ENCODE peak calls at places on chromosomes 16 and 17, in eight cellular contexts. N is T-helper 2 cell; X is AG08395; B is DMS53; M is ELR; E is activated CD8-positive, alpha-beta T cell treated with anti-CD3 and anti-CD28 coated beads for 36 hours; R is A549; V is naive thymus-derived CD4-positive, alpha-beta T cell. Y is an unnamed sample.

GRCh38 chr17:79947351-79948031 is 88.2 kb downstream of the TBC1D16 start:
- DNase-seq in M (no peak), N (no peak), X (no peak), R (no peak), B (no peak), V (no peak), E (no peak), Y (no peak)

GRCh38 chr17:57955183-57955952 is at the start of gene CUEDC1:
- DNase-seq in E (peak), M (peak), X (peak), B (peak), V (peak), N (peak), R (peak), Y (peak)

GRCh38 chr17:77807051-77807745 is 151.3 kb upstream of the TNRC6C start:
- DNase-seq in R (no peak), B (no peak), X (no peak), E (no peak), V (no peak), M (no peak), N (no peak), Y (no peak)

GRCh38 chr16:73418746-73419145 is 370.8 kb upstream of the ZFHX3 start:
- DNase-seq in E (no peak), N (no peak), X (no peak), B (no peak), R (no peak), V (no peak), M (no peak), Y (peak)

GRCh38 chr16:66933776-66934137 is 445 bp downstream of the CIAO2B start:
- DNase-seq in N (no peak), R (no peak), M (peak), E (peak), B (peak), X (no peak), V (no peak), Y (no peak)

GRCh38 chr16:12463961-12464360 is 339.7 kb downstream of the CPPED1 start:
- DNase-seq in M (no peak), R (no peak), X (no peak), N (no peak), V (no peak), E (no peak), B (no peak), Y (no peak)

GRCh38 chr17:3539881-3540540 is 17.6 kb downstream of the TRPV3 start:
- DNase-seq in E (no peak), M (no peak), B (no peak), R (no peak), V (no peak), X (no peak), N (no peak), Y (no peak)

GRCh38 chr16:58363746-58364393 is 28.4 kb upstream of the GINS3 start:
- DNase-seq in N (no peak), X (no peak), V (no peak), B (no peak), R (no peak), E (no peak), M (no peak), Y (no peak)

GRCh38 chr17:82956726-82957468 is 117.1 kb upstream of the ZNF750 start:
- DNase-seq in E (no peak), M (no peak), N (no peak), B (no peak), R (no peak), X (no peak), V (no peak), Y (no peak)

GRCh38 chr17:51487947-51488346 is 227.6 kb downstream of the UTP18 start:
- DNase-seq in V (no peak), X (no peak), N (no peak), B (peak), R (peak), M (peak), E (peak), Y (no peak)

GRCh38 chr16:30027588-30028437 is 3.3 kb downstream of the TLCD3B start:
- DNase-seq in B (peak), M (no peak), X (no peak), E (no peak), V (no peak), N (no peak), R (no peak), Y (no peak)

GRCh38 chr16:49876716-49877129 is 20.8 kb upstream of the ZNF423 start:
- DNase-seq in M (peak), V (peak), X (peak), E (peak), B (no peak), N (no peak), R (peak), Y (peak)

GRCh38 chr17:219696-220095 is 38.2 kb upstream of the DOC2B start:
- DNase-seq in V (no peak), N (no peak), R (no peak), X (no peak), E (no peak), B (no peak), M (no peak), Y (no peak)

GRCh38 chr17:31538080-31538762 is 146.7 kb downstream of the RAB11FIP4 start:
- DNase-seq in V (no peak), N (no peak), E (no peak), R (no peak), X (no peak), B (peak), M (no peak), Y (no peak)

GRCh38 chr16:9469512-9469911 is 378.1 kb downstream of the HAPSTR1 start:
- DNase-seq in R (peak), V (no peak), M (peak), X (no peak), E (no peak), N (no peak), B (no peak), Y (no peak)

GRCh38 chr16:24013733-24014645 is 178.2 kb downstream of the PRKCB start:
- DNase-seq in X (no peak), N (peak), V (peak), M (no peak), B (no peak), E (peak), R (peak), Y (no peak)

GRCh38 chr17:81169870-81170309 is 3.9 kb upstream of the AATK start:
- DNase-seq in E (no peak), R (no peak), M (no peak), B (no peak), N (no peak), X (no peak), V (no peak), Y (no peak)

GRCh38 chr16:58456193-58456592 is 43.8 kb upstream of the NDRG4 start:
- DNase-seq in M (no peak), R (peak), N (no peak), E (no peak), X (no peak), V (no peak), B (no peak), Y (no peak)

GRCh38 chr16:85944572-85945423 is 45.8 kb downstream of the IRF8 start:
- DNase-seq in B (no peak), R (no peak), E (peak), M (no peak), N (no peak), X (no peak), V (peak), Y (no peak)